ENCODE peak calls at places on chromosomes 13 and 19, in six cellular contexts. T is nephron progenitor cell, B is upper lobe of left lung, D is astrocyte, Q is neural crest cell, C is cardiac fibroblast. I is an unnamed sample.

GRCh38 chr13:91133941-91134772 is 213.3 kb upstream of the MIR17HG start:
- DNase-seq in Q (peak), T (peak), D (peak), C (peak), B (no peak), I (no peak)

GRCh38 chr19:5990289-5990797 is 12.4 kb upstream of the RANBP3 start:
- DNase-seq in Q (peak), B (no peak), C (no peak), D (no peak), T (no peak), I (no peak)

GRCh38 chr13:48551329-48551728 is 18.4 kb upstream of the RCBTB2 start:
- DNase-seq in T (no peak), Q (no peak), C (no peak), B (no peak), D (no peak), I (no peak)

GRCh38 chr19:19554074-19555023 is 16.3 kb downstream of the CILP2 start:
- DNase-seq in B (peak), Q (peak), D (peak), T (peak), C (peak), I (no peak)

GRCh38 chr19:6632002-6632621 is 37.8 kb downstream of the TNFSF14 start:
- DNase-seq in T (peak), C (peak), D (peak), Q (peak), B (no peak), I (peak)

GRCh38 chr13:75495938-75496337 is 14.0 kb upstream of the TBC1D4 start:
- DNase-seq in D (peak), C (peak), Q (no peak), B (no peak), T (no peak), I (peak)

GRCh38 chr13:56988543-56988942 is 152.2 kb upstream of the PRR20A start:
- DNase-seq in C (no peak), D (no peak), Q (no peak), T (no peak), B (no peak), I (no peak)

GRCh38 chr19:35346193-35347052 is 1.3 kb upstream of the FFAR1 start:
- DNase-seq in T (no peak), Q (no peak), B (no peak), D (no peak), C (no peak), I (no peak)

GRCh38 chr13:46896346-46897138 is at the start of gene HTR2A:
- DNase-seq in Q (no peak), C (peak), T (peak), B (peak), D (no peak), I (no peak)

GRCh38 chr19:55674459-55674840 is 576 bp upstream of the EPN1 start:
- DNase-seq in Q (no peak), B (no peak), D (no peak), T (peak), C (no peak), I (no peak)

GRCh38 chr19:53545271-53546065 is 7.5 kb downstream of the ZNF331 start:
- DNase-seq in Q (no peak), D (peak), T (no peak), C (peak), B (no peak), I (peak)

DNA sequence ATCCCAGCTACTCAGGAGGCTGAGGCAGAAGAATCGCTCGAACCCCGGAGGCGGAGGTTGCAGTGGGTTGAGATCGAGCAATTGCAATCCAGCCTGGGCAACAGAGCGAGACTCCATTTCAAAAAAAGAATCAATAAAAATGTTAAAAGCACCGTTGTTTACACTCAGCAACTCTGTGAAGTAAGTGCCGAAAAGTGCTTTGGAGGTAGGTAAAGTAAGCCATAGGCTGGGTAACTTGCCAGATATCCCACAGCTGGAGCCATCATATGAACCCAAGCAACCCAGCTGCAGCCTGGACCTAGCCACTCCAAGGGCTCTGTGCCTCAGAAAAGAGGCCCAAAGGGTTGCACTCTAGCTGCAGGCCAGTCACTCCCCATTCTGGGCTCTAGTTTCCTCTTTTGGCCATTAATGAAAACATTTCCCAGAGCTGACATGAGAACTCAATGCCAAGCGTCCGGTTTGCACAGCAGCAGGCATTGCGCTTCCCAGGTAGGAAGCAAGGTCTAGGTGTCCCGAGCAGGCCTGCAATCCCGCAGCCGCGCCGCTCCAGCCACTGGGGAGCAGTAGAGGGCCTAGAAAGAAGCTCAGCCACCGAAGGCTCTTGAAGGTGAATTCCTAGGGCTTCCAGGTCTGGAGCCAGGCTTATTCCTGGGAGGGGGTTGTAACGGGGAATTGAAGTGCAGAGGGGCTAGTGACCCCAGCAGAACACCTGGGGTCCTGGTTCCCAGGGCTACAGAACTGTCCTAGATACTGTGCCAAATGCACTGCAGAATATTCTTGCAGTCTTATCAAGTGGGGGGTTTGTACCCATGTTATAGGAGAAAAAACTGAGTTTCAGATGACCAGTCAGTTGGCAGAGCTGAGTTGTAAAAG is 4.1 kb upstream of the CD79A start:
- DNase-seq in B (peak), Q (peak), D (peak), T (peak), C (peak), I (no peak)
- TF ChIP-seq CTCF in B (peak), Q (peak), D (peak), T (peak), C (peak), I (peak)

DNA sequence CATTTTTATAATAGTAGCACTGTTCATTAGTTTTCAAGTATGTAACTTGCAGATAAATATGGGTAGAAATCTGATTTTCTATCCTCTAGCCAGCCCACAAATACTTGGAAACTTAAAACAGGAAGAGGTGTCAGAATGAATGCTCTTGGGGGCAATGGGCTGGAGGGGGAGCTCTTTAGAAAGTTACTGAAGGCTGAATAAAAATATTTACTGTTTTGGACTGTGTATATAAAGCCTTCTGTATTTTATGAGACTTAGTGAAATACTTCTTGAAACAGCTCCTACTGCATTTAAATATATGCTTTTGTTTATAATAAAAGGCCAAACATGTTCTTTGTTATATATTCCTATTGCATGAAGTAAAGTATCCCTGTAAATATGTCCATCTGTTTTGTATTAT is 138.8 kb downstream of the RGCC start:
- DNase-seq in T (no peak), B (no peak), Q (no peak), C (peak), D (peak), I (no peak)
- TF ChIP-seq CTCF in T (no peak), B (no peak), Q (no peak), C (peak), D (no peak), I (peak)

DNA sequence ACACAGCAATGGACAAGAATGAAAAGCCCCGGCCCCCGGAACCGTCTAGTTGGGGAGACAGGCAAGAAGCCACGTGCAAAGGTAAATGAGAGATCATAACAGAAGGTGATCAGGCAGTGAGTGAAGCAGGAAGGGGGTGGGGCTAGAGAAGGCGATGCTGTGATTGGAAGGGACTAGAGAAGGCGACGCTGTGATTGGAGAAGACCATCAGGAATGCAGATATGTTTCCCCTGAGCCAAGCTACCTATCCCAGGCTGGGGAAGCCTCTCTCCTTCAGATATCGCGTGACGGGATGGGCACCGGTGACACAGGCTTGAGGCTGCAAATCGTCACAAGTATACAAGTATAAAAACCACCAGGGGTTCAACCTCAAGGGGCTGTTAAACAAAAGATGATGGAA is 21.8 kb downstream of the DCAF15 start:
- DNase-seq in T (peak), D (no peak), C (no peak), B (no peak), Q (no peak), I (no peak)
- TF ChIP-seq CTCF in T (no peak), D (no peak), C (no peak), B (no peak), Q (no peak), I (no peak)

GRCh38 chr13:108551674-108552073 is 77.7 kb upstream of the MYO16 start:
- DNase-seq in T (no peak), Q (no peak), C (no peak), B (no peak), D (no peak), I (no peak)
- TF ChIP-seq CTCF in T (no peak), Q (no peak), C (no peak), B (no peak), D (no peak), I (no peak)

DNA sequence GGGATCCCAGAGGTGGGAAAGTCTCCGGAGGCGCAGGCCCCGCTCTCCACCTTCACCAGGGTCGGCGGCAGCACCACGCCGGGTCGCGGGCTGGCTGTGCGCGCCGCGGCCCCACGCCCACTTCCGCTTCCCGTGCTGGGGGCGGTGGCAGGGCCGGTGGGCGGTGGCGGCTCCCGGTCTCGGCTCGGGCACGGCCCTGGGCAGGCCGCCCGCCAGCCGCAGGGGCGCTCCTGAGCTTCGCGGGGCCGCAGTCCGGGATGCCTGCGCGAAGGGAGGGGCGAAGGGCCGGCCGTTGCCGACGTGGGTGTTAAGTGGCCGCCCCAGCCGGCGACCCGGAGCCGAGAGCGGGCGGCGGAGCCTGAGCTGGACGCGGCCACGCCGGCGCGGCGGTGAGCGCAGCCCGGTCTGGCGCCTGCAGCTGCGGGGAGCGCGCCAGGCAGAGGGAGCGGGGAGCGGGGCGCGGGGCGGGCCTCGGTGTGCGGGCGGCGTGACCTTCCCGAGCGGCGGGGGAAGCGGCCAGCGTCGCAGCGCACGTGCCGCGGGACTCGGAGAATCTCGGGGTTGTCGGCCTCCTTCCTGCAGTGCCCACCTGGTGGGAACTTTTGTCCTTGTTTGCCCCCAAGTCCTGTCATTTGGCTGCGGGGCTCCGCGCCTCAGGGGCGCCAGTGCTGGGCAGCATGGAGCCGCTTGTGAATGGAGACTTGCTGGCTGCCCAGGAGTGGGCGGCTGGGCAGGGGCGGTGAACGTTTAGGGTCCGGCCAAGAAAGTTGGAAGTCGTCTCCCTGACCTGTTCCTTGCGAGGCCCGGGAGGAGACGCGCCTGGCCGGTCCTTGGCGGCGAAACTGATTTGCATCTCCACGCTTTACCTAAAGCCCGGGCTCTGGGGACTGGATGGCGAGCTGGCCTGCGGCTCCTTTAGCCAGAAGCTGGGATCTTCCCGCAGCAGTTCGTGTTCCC is at the start of gene SLC25A15:
- DNase-seq in T (peak), C (peak), D (peak), Q (peak), B (peak), I (peak)
- TF ChIP-seq CTCF in T (no peak), C (no peak), D (no peak), Q (peak), B (peak), I (no peak)

GRCh38 chr19:29639086-29639485 is 26.2 kb upstream of the PLEKHF1 start:
- DNase-seq in B (no peak), T (no peak), Q (no peak), C (no peak), D (no peak), I (no peak)
- TF ChIP-seq CTCF in B (no peak), T (no peak), Q (no peak), C (no peak), D (no peak), I (no peak)

GRCh38 chr19:52296773-52297600 is at the start of gene ZNF480:
- DNase-seq in T (peak), Q (peak), B (peak), C (peak), D (peak), I (peak)
- TF ChIP-seq CTCF in T (no peak), Q (peak), B (peak), C (no peak), D (no peak), I (peak)

I was measured in AG09319.